ENCODE peak calls at places on chromosomes 5 and 9, in five cellular contexts. J is NCI-H146; D is EH; Z is NCI-H345; C is stimulated activated naive CD8-positive, alpha-beta T cell treated with anti-CD3 and anti-CD28 coated beads, Interleukin-15, amount 100 ng/mL, for 72 hours. T is an unnamed sample.

GRCh38 chr5:34026089-34026761 is 16.8 kb downstream of the C1QTNF3 start:
- DNase-seq in C (no peak), Z (no peak), J (peak; percentile 85), D (no peak), T (no peak)

GRCh38 chr9:128242828-128243485 is 32.9 kb downstream of the GOLGA2 start:
- DNase-seq in Z (no peak), D (no peak), J (no peak), C (no peak), T (no peak)

GRCh38 chr5:161660806-161661205 is 24.7 kb upstream of the GABRA6 start:
- DNase-seq in D (no peak), C (no peak), J (no peak), Z (no peak), T (no peak)

GRCh38 chr5:120540097-120540496 is 76.0 kb downstream of the PRR16 start:
- DNase-seq in Z (no peak), C (no peak), J (no peak), D (no peak), T (no peak)

GRCh38 chr5:6783787-6784186 is 70.6 kb downstream of the TENT4A start:
- DNase-seq in Z (no peak), J (no peak), C (no peak), D (no peak), T (no peak)

GRCh38 chr5:509632-510185 is 14.5 kb downstream of the SLC9A3 start:
- DNase-seq in Z (no peak), D (no peak), C (no peak), J (no peak), T (no peak)

GRCh38 chr5:109644829-109645228 is 44.9 kb upstream of the MAN2A1 start:
- DNase-seq in D (no peak), J (no peak), C (no peak), Z (no peak), T (no peak)

GRCh38 chr9:135939351-135940265 is 21.6 kb downstream of the UBAC1 start:
- DNase-seq in C (peak; percentile 81), D (no peak), J (no peak), Z (no peak), T (no peak)

GRCh38 chr5:75355236-75355635 is 18.2 kb downstream of the HMGCR start:
- DNase-seq in C (no peak), Z (no peak), D (no peak), J (peak; percentile 18), T (no peak)

GRCh38 chr9:14687042-14687719 is 6.1 kb downstream of the ZDHHC21 start:
- DNase-seq in J (no peak), D (peak; percentile 89), C (no peak), Z (no peak), T (no peak)

GRCh38 chr9:128575921-128576320 is 23.5 kb downstream of the SPTAN1 start:
- DNase-seq in C (no peak), J (no peak), D (peak; percentile 60), Z (no peak), T (no peak)

GRCh38 chr5:151738125-151738848 is 20.1 kb downstream of the ATOX1 start:
- DNase-seq in D (peak; percentile 59), J (no peak), Z (no peak), C (no peak), T (no peak)

GRCh38 chr5:141512390-141513020 is 23.6 kb downstream of the PCDHGC5 start:
- DNase-seq in D (peak; percentile 66), C (peak; percentile 83), J (peak; percentile 84), Z (peak; percentile 69), T (peak; percentile 74)

GRCh38 chr5:155282503-155283107 is 269.1 kb downstream of the KIF4B start:
- DNase-seq in C (no peak), J (no peak), Z (no peak), D (no peak), T (no peak)

GRCh38 chr5:107670028-107670926 is 460 bp downstream of the EFNA5 start:
- DNase-seq in J (peak; percentile 78), Z (peak; percentile 46), D (peak; percentile 9), C (peak; percentile 24), T (no peak)

GRCh38 chr5:101534486-101535110 is 631.5 kb upstream of the ST8SIA4 start:
- DNase-seq in D (peak; percentile 3), Z (no peak), C (no peak), J (no peak), T (no peak)

GRCh38 chr5:150081541-150082283 is 4.6 kb downstream of the CSF1R start:
- DNase-seq in J (no peak), Z (no peak), D (peak; percentile 19), C (no peak), T (no peak)

GRCh38 chr5:138337685-138338410 is at the start of gene FAM53C:
- DNase-seq in D (peak; percentile 91), J (peak; percentile 88), C (peak; percentile 97), Z (peak; percentile 93), T (peak; percentile 91)

GRCh38 chr5:180825768-180826525 is 23.3 kb upstream of the MGAT1 start:
- DNase-seq in C (no peak), J (no peak), D (peak; percentile 90), Z (no peak), T (no peak)

GRCh38 chr5:109829331-109829730 is 139.6 kb downstream of the MAN2A1 start:
- DNase-seq in C (no peak), D (no peak), J (no peak), Z (no peak), T (no peak)

GRCh38 chr5:64532212-64532611 is 26.4 kb downstream of the RGS7BP start:
- DNase-seq in Z (peak; percentile 2), J (peak; percentile 72), D (no peak), C (no peak), T (no peak)

GRCh38 chr5:114308017-114308416 is 53.9 kb upstream of the KCNN2 start:
- DNase-seq in J (peak; percentile 78), D (no peak), Z (no peak), C (no peak), T (no peak)

GRCh38 chr5:56402273-56403223 is 169.4 kb upstream of the ANKRD55 start:
- DNase-seq in J (peak; percentile 45), C (no peak), Z (no peak), D (no peak), T (no peak)

GRCh38 chr9:69936427-69936826 is 107.2 kb upstream of the MAMDC2 start:
- DNase-seq in D (peak; percentile 67), Z (no peak), C (no peak), J (no peak), T (no peak)

GRCh38 chr5:112833971-112834370 is 27.1 kb upstream of the SRP19 start:
- DNase-seq in Z (no peak), C (no peak), D (no peak), J (no peak), T (no peak)